ENCODE peak calls at places on chromosomes 7 and 10, in eight cellular contexts. C is T-cell; L is KG1; Q is cardiac septum; J is activated CD8-positive, alpha-beta memory T cell treated with anti-CD3 and anti-CD28 coated beads for 48 hours; V is DMS53; O is chondrocyte; D is AG04450. K is an unnamed sample.

GRCh38 chr10:29860159-29860558 is 199.2 kb downstream of the JCAD start:
- DNase-seq in C (no peak), L (no peak), Q (no peak), J (no peak), V (no peak), O (no peak), D (no peak), K (no peak)

GRCh38 chr7:24227603-24228359 is 56.2 kb upstream of the NPY start:
- DNase-seq in C (peak), L (peak), Q (no peak), J (no peak), V (no peak), O (no peak), D (no peak), K (no peak)

GRCh38 chr10:118674226-118674919 is 78.9 kb upstream of the PRLHR start:
- DNase-seq in C (no peak), L (no peak), Q (no peak), J (no peak), V (no peak), O (no peak), D (no peak), K (no peak)

GRCh38 chr10:29725133-29725720 is 90.5 kb upstream of the SVIL start:
- DNase-seq in C (peak), L (no peak), Q (no peak), J (no peak), V (no peak), O (no peak), D (no peak), K (no peak)

GRCh38 chr7:125465527-125465926 is 535.9 kb upstream of the POT1 start:
- DNase-seq in C (no peak), L (no peak), Q (no peak), J (no peak), V (no peak), O (no peak), D (no peak), K (no peak)

GRCh38 chr7:128259131-128260056 is 18.3 kb downstream of the LEP start:
- DNase-seq in C (no peak), L (no peak), Q (no peak), J (no peak), V (peak), O (no peak), D (no peak), K (peak)

GRCh38 chr10:122127943-122128342 is 139.0 kb downstream of the TACC2 start:
- DNase-seq in C (no peak), L (no peak), Q (no peak), J (no peak), V (peak), O (no peak), D (no peak), K (no peak)

GRCh38 chr7:148356303-148356702 is 234.3 kb upstream of the C7orf33 start:
- DNase-seq in C (no peak), L (no peak), Q (no peak), J (no peak), V (no peak), O (no peak), D (no peak), K (no peak)

GRCh38 chr10:24957624-24958435 is 5.4 kb upstream of the PRTFDC1 start:
- DNase-seq in C (no peak), L (no peak), Q (no peak), J (no peak), V (no peak), O (no peak), D (peak), K (no peak)

GRCh38 chr7:151425670-151426075 is 14.3 kb downstream of the CRYGN start:
- DNase-seq in C (no peak), L (no peak), Q (no peak), J (no peak), V (no peak), O (no peak), D (peak), K (no peak)

GRCh38 chr10:132865851-132866600 is 76.3 kb downstream of the CFAP46 start:
- DNase-seq in C (no peak), L (no peak), Q (peak), J (no peak), V (no peak), O (peak), D (no peak), K (no peak)

GRCh38 chr7:116434820-116435341 is 64.7 kb upstream of the CAV2 start:
- DNase-seq in C (no peak), L (no peak), Q (no peak), J (no peak), V (no peak), O (no peak), D (peak), K (no peak)

GRCh38 chr10:17226891-17227303 is 1.1 kb upstream of the VIM start:
- DNase-seq in C (no peak), L (no peak), Q (no peak), J (no peak), V (peak), O (no peak), D (no peak), K (no peak)

K was measured in HT-29.